ENCODE peak calls at places on chromosomes 5 and 9, in nine cellular contexts. One of them, this sample, is unnamed.

GRCh38 chr5:56270568-56271392 is 37.6 kb upstream of the ANKRD55 start:
- DNase-seq in HuH-7.5: peak
- DNase-seq in stimulated activated CD4-positive, alpha-beta T cell treated with anti-CD3 and anti-CD28 coated beads, TNF-alpha, amount 100 ng/mL, for 48 hours: peak
- DNase-seq in HuH-7: peak
- DNase-seq in EL: peak
- DNase-seq in hepatic stellate cell: peak
- DNase-seq in Calu3: peak
- DNase-seq in CD8-positive, alpha-beta memory T cell: peak
- DNase-seq in EH: peak
- DNase-seq in this sample: peak

GRCh38 chr9:15722888-15723287 is 170.0 kb downstream of the CCDC171 start:
- DNase-seq in HuH-7.5: no peak
- DNase-seq in stimulated activated CD4-positive, alpha-beta T cell treated with anti-CD3 and anti-CD28 coated beads, TNF-alpha, amount 100 ng/mL, for 48 hours: no peak
- DNase-seq in HuH-7: no peak
- DNase-seq in EL: no peak
- DNase-seq in hepatic stellate cell: no peak
- DNase-seq in Calu3: no peak
- DNase-seq in CD8-positive, alpha-beta memory T cell: no peak
- DNase-seq in EH: no peak
- DNase-seq in this sample: no peak

GRCh38 chr5:139470821-139471300 is at the start of gene SMIM33:
- DNase-seq in HuH-7.5: no peak
- DNase-seq in stimulated activated CD4-positive, alpha-beta T cell treated with anti-CD3 and anti-CD28 coated beads, TNF-alpha, amount 100 ng/mL, for 48 hours: no peak
- DNase-seq in HuH-7: no peak
- DNase-seq in EL: no peak
- DNase-seq in hepatic stellate cell: no peak
- DNase-seq in Calu3: no peak
- DNase-seq in CD8-positive, alpha-beta memory T cell: peak
- DNase-seq in EH: no peak
- DNase-seq in this sample: no peak

GRCh38 chr5:107389130-107389553 is 281.6 kb downstream of the EFNA5 start:
- DNase-seq in HuH-7.5: no peak
- DNase-seq in stimulated activated CD4-positive, alpha-beta T cell treated with anti-CD3 and anti-CD28 coated beads, TNF-alpha, amount 100 ng/mL, for 48 hours: no peak
- DNase-seq in HuH-7: no peak
- DNase-seq in EL: peak
- DNase-seq in hepatic stellate cell: no peak
- DNase-seq in Calu3: peak
- DNase-seq in CD8-positive, alpha-beta memory T cell: no peak
- DNase-seq in EH: peak
- DNase-seq in this sample: no peak

GRCh38 chr9:28774433-28775029 is 1201.2 kb upstream of the C9orf72 start:
- DNase-seq in HuH-7.5: no peak
- DNase-seq in stimulated activated CD4-positive, alpha-beta T cell treated with anti-CD3 and anti-CD28 coated beads, TNF-alpha, amount 100 ng/mL, for 48 hours: no peak
- DNase-seq in HuH-7: peak
- DNase-seq in EL: no peak
- DNase-seq in hepatic stellate cell: peak
- DNase-seq in Calu3: no peak
- DNase-seq in CD8-positive, alpha-beta memory T cell: no peak
- DNase-seq in EH: no peak
- DNase-seq in this sample: no peak

GRCh38 chr5:151014680-151015343 is 5.6 kb upstream of the GPX3 start:
- DNase-seq in HuH-7.5: no peak
- DNase-seq in stimulated activated CD4-positive, alpha-beta T cell treated with anti-CD3 and anti-CD28 coated beads, TNF-alpha, amount 100 ng/mL, for 48 hours: no peak
- DNase-seq in HuH-7: peak
- DNase-seq in EL: no peak
- DNase-seq in hepatic stellate cell: no peak
- DNase-seq in Calu3: no peak
- DNase-seq in CD8-positive, alpha-beta memory T cell: no peak
- DNase-seq in EH: no peak
- DNase-seq in this sample: no peak

GRCh38 chr9:69249337-69249736 is 75.3 kb downstream of the TJP2 start:
- DNase-seq in HuH-7.5: no peak
- DNase-seq in stimulated activated CD4-positive, alpha-beta T cell treated with anti-CD3 and anti-CD28 coated beads, TNF-alpha, amount 100 ng/mL, for 48 hours: no peak
- DNase-seq in HuH-7: no peak
- DNase-seq in EL: no peak
- DNase-seq in hepatic stellate cell: no peak
- DNase-seq in Calu3: no peak
- DNase-seq in CD8-positive, alpha-beta memory T cell: no peak
- DNase-seq in EH: peak
- DNase-seq in this sample: no peak

GRCh38 chr5:57696005-57696755 is 213.6 kb upstream of the ACTBL2 start:
- DNase-seq in HuH-7.5: no peak
- DNase-seq in stimulated activated CD4-positive, alpha-beta T cell treated with anti-CD3 and anti-CD28 coated beads, TNF-alpha, amount 100 ng/mL, for 48 hours: no peak
- DNase-seq in HuH-7: no peak
- DNase-seq in EL: no peak
- DNase-seq in hepatic stellate cell: no peak
- DNase-seq in Calu3: no peak
- DNase-seq in CD8-positive, alpha-beta memory T cell: no peak
- DNase-seq in EH: no peak
- DNase-seq in this sample: no peak

GRCh38 chr5:50699737-50700136 is 33.3 kb downstream of the PARP8 start:
- DNase-seq in HuH-7.5: no peak
- DNase-seq in stimulated activated CD4-positive, alpha-beta T cell treated with anti-CD3 and anti-CD28 coated beads, TNF-alpha, amount 100 ng/mL, for 48 hours: no peak
- DNase-seq in HuH-7: no peak
- DNase-seq in EL: peak
- DNase-seq in hepatic stellate cell: no peak
- DNase-seq in Calu3: no peak
- DNase-seq in CD8-positive, alpha-beta memory T cell: no peak
- DNase-seq in EH: peak
- DNase-seq in this sample: no peak

GRCh38 chr5:155839251-155840037 is 487.5 kb upstream of the SGCD start:
- DNase-seq in HuH-7.5: no peak
- DNase-seq in stimulated activated CD4-positive, alpha-beta T cell treated with anti-CD3 and anti-CD28 coated beads, TNF-alpha, amount 100 ng/mL, for 48 hours: no peak
- DNase-seq in HuH-7: peak
- DNase-seq in EL: no peak
- DNase-seq in hepatic stellate cell: no peak
- DNase-seq in Calu3: no peak
- DNase-seq in CD8-positive, alpha-beta memory T cell: no peak
- DNase-seq in EH: no peak
- DNase-seq in this sample: no peak

GRCh38 chr5:9046756-9047481 is 499.0 kb downstream of the SEMA5A start:
- DNase-seq in HuH-7.5: no peak
- DNase-seq in stimulated activated CD4-positive, alpha-beta T cell treated with anti-CD3 and anti-CD28 coated beads, TNF-alpha, amount 100 ng/mL, for 48 hours: no peak
- DNase-seq in HuH-7: no peak
- DNase-seq in EL: peak
- DNase-seq in hepatic stellate cell: peak
- DNase-seq in Calu3: no peak
- DNase-seq in CD8-positive, alpha-beta memory T cell: no peak
- DNase-seq in EH: peak
- DNase-seq in this sample: no peak

GRCh38 chr9:84111726-84112125 is 131.1 kb downstream of the RMI1 start:
- DNase-seq in HuH-7.5: no peak
- DNase-seq in stimulated activated CD4-positive, alpha-beta T cell treated with anti-CD3 and anti-CD28 coated beads, TNF-alpha, amount 100 ng/mL, for 48 hours: no peak
- DNase-seq in HuH-7: no peak
- DNase-seq in EL: peak
- DNase-seq in hepatic stellate cell: no peak
- DNase-seq in Calu3: no peak
- DNase-seq in CD8-positive, alpha-beta memory T cell: no peak
- DNase-seq in EH: peak
- DNase-seq in this sample: no peak

GRCh38 chr9:84754461-84754860 is 84.9 kb downstream of the NTRK2 start:
- DNase-seq in HuH-7.5: no peak
- DNase-seq in stimulated activated CD4-positive, alpha-beta T cell treated with anti-CD3 and anti-CD28 coated beads, TNF-alpha, amount 100 ng/mL, for 48 hours: no peak
- DNase-seq in HuH-7: no peak
- DNase-seq in EL: peak
- DNase-seq in hepatic stellate cell: peak
- DNase-seq in Calu3: no peak
- DNase-seq in CD8-positive, alpha-beta memory T cell: no peak
- DNase-seq in EH: peak
- DNase-seq in this sample: no peak

GRCh38 chr5:65722575-65723424 is 795 bp downstream of the NLN start:
- DNase-seq in HuH-7.5: peak
- DNase-seq in stimulated activated CD4-positive, alpha-beta T cell treated with anti-CD3 and anti-CD28 coated beads, TNF-alpha, amount 100 ng/mL, for 48 hours: no peak
- DNase-seq in HuH-7: peak
- DNase-seq in EL: peak
- DNase-seq in hepatic stellate cell: peak
- DNase-seq in Calu3: peak
- DNase-seq in CD8-positive, alpha-beta memory T cell: peak
- DNase-seq in EH: peak
- DNase-seq in this sample: peak

GRCh38 chr9:110776207-110776606 is 107.6 kb downstream of the MUSK start:
- DNase-seq in HuH-7.5: no peak
- DNase-seq in stimulated activated CD4-positive, alpha-beta T cell treated with anti-CD3 and anti-CD28 coated beads, TNF-alpha, amount 100 ng/mL, for 48 hours: no peak
- DNase-seq in HuH-7: no peak
- DNase-seq in EL: no peak
- DNase-seq in hepatic stellate cell: no peak
- DNase-seq in Calu3: no peak
- DNase-seq in CD8-positive, alpha-beta memory T cell: no peak
- DNase-seq in EH: no peak
- DNase-seq in this sample: no peak

GRCh38 chr9:34999576-34999975 is 10.0 kb downstream of the DNAJB5 start:
- DNase-seq in HuH-7.5: no peak
- DNase-seq in stimulated activated CD4-positive, alpha-beta T cell treated with anti-CD3 and anti-CD28 coated beads, TNF-alpha, amount 100 ng/mL, for 48 hours: no peak
- DNase-seq in HuH-7: no peak
- DNase-seq in EL: no peak
- DNase-seq in hepatic stellate cell: peak
- DNase-seq in Calu3: no peak
- DNase-seq in CD8-positive, alpha-beta memory T cell: no peak
- DNase-seq in EH: no peak
- DNase-seq in this sample: peak

GRCh38 chr9:70494221-70494620 is 79.8 kb upstream of the KLF9 start:
- DNase-seq in HuH-7.5: no peak
- DNase-seq in stimulated activated CD4-positive, alpha-beta T cell treated with anti-CD3 and anti-CD28 coated beads, TNF-alpha, amount 100 ng/mL, for 48 hours: no peak
- DNase-seq in HuH-7: no peak
- DNase-seq in EL: no peak
- DNase-seq in hepatic stellate cell: no peak
- DNase-seq in Calu3: no peak
- DNase-seq in CD8-positive, alpha-beta memory T cell: no peak
- DNase-seq in EH: no peak
- DNase-seq in this sample: no peak

GRCh38 chr5:52987711-52988329 is 1.3 kb upstream of the ITGA2 start:
- DNase-seq in HuH-7.5: peak
- DNase-seq in stimulated activated CD4-positive, alpha-beta T cell treated with anti-CD3 and anti-CD28 coated beads, TNF-alpha, amount 100 ng/mL, for 48 hours: no peak
- DNase-seq in HuH-7: no peak
- DNase-seq in EL: peak
- DNase-seq in hepatic stellate cell: no peak
- DNase-seq in Calu3: peak
- DNase-seq in CD8-positive, alpha-beta memory T cell: no peak
- DNase-seq in EH: peak
- DNase-seq in this sample: no peak

GRCh38 chr5:87825583-87825982 is 412.9 kb upstream of the CCNH start:
- DNase-seq in HuH-7.5: no peak
- DNase-seq in stimulated activated CD4-positive, alpha-beta T cell treated with anti-CD3 and anti-CD28 coated beads, TNF-alpha, amount 100 ng/mL, for 48 hours: no peak
- DNase-seq in HuH-7: no peak
- DNase-seq in EL: peak
- DNase-seq in hepatic stellate cell: no peak
- DNase-seq in Calu3: no peak
- DNase-seq in CD8-positive, alpha-beta memory T cell: no peak
- DNase-seq in EH: no peak
- DNase-seq in this sample: no peak

GRCh38 chr9:113548221-113549041 is 84.9 kb downstream of the RGS3 start:
- DNase-seq in HuH-7.5: peak
- DNase-seq in stimulated activated CD4-positive, alpha-beta T cell treated with anti-CD3 and anti-CD28 coated beads, TNF-alpha, amount 100 ng/mL, for 48 hours: no peak
- DNase-seq in HuH-7: peak
- DNase-seq in EL: peak
- DNase-seq in hepatic stellate cell: peak
- DNase-seq in Calu3: peak
- DNase-seq in CD8-positive, alpha-beta memory T cell: no peak
- DNase-seq in EH: peak
- DNase-seq in this sample: no peak

GRCh38 chr9:36928670-36929349 is 105.3 kb downstream of the PAX5 start:
- DNase-seq in HuH-7.5: no peak
- DNase-seq in stimulated activated CD4-positive, alpha-beta T cell treated with anti-CD3 and anti-CD28 coated beads, TNF-alpha, amount 100 ng/mL, for 48 hours: peak
- DNase-seq in HuH-7: no peak
- DNase-seq in EL: peak
- DNase-seq in hepatic stellate cell: peak
- DNase-seq in Calu3: no peak
- DNase-seq in CD8-positive, alpha-beta memory T cell: no peak
- DNase-seq in EH: peak
- DNase-seq in this sample: no peak

GRCh38 chr9:5900622-5901021 is 9.9 kb downstream of the MLANA start:
- DNase-seq in HuH-7.5: no peak
- DNase-seq in stimulated activated CD4-positive, alpha-beta T cell treated with anti-CD3 and anti-CD28 coated beads, TNF-alpha, amount 100 ng/mL, for 48 hours: no peak
- DNase-seq in HuH-7: no peak
- DNase-seq in EL: no peak
- DNase-seq in hepatic stellate cell: no peak
- DNase-seq in Calu3: no peak
- DNase-seq in CD8-positive, alpha-beta memory T cell: no peak
- DNase-seq in EH: no peak
- DNase-seq in this sample: no peak

GRCh38 chr5:120446068-120446492 is 18.0 kb upstream of the PRR16 start:
- DNase-seq in HuH-7.5: no peak
- DNase-seq in stimulated activated CD4-positive, alpha-beta T cell treated with anti-CD3 and anti-CD28 coated beads, TNF-alpha, amount 100 ng/mL, for 48 hours: no peak
- DNase-seq in HuH-7: no peak
- DNase-seq in EL: peak
- DNase-seq in hepatic stellate cell: peak
- DNase-seq in Calu3: no peak
- DNase-seq in CD8-positive, alpha-beta memory T cell: no peak
- DNase-seq in EH: peak
- DNase-seq in this sample: no peak

GRCh38 chr9:70392189-70392588 is 22.3 kb downstream of the KLF9 start:
- DNase-seq in HuH-7.5: no peak
- DNase-seq in stimulated activated CD4-positive, alpha-beta T cell treated with anti-CD3 and anti-CD28 coated beads, TNF-alpha, amount 100 ng/mL, for 48 hours: no peak
- DNase-seq in HuH-7: no peak
- DNase-seq in EL: no peak
- DNase-seq in hepatic stellate cell: no peak
- DNase-seq in Calu3: peak
- DNase-seq in CD8-positive, alpha-beta memory T cell: no peak
- DNase-seq in EH: no peak
- DNase-seq in this sample: no peak

GRCh38 chr9:93697352-93698139 is 121.2 kb downstream of the PHF2 start:
- DNase-seq in HuH-7.5: no peak
- DNase-seq in stimulated activated CD4-positive, alpha-beta T cell treated with anti-CD3 and anti-CD28 coated beads, TNF-alpha, amount 100 ng/mL, for 48 hours: no peak
- DNase-seq in HuH-7: no peak
- DNase-seq in EL: no peak
- DNase-seq in hepatic stellate cell: no peak
- DNase-seq in Calu3: no peak
- DNase-seq in CD8-positive, alpha-beta memory T cell: no peak
- DNase-seq in EH: no peak
- DNase-seq in this sample: no peak

GRCh38 chr5:144368556-144368955 is 197.9 kb downstream of the KCTD16 start:
- DNase-seq in HuH-7.5: no peak
- DNase-seq in stimulated activated CD4-positive, alpha-beta T cell treated with anti-CD3 and anti-CD28 coated beads, TNF-alpha, amount 100 ng/mL, for 48 hours: no peak
- DNase-seq in HuH-7: no peak
- DNase-seq in EL: peak
- DNase-seq in hepatic stellate cell: no peak
- DNase-seq in Calu3: no peak
- DNase-seq in CD8-positive, alpha-beta memory T cell: no peak
- DNase-seq in EH: peak
- DNase-seq in this sample: no peak

GRCh38 chr9:19232830-19233194 is 2.3 kb downstream of the DENND4C start:
- DNase-seq in HuH-7.5: peak
- DNase-seq in stimulated activated CD4-positive, alpha-beta T cell treated with anti-CD3 and anti-CD28 coated beads, TNF-alpha, amount 100 ng/mL, for 48 hours: no peak
- DNase-seq in HuH-7: no peak
- DNase-seq in EL: peak
- DNase-seq in hepatic stellate cell: peak
- DNase-seq in Calu3: no peak
- DNase-seq in CD8-positive, alpha-beta memory T cell: peak
- DNase-seq in EH: peak
- DNase-seq in this sample: no peak

GRCh38 chr5:14663734-14664269 is 716 bp upstream of the OTULIN start:
- DNase-seq in HuH-7.5: peak
- DNase-seq in stimulated activated CD4-positive, alpha-beta T cell treated with anti-CD3 and anti-CD28 coated beads, TNF-alpha, amount 100 ng/mL, for 48 hours: no peak
- DNase-seq in HuH-7: peak
- DNase-seq in EL: peak
- DNase-seq in hepatic stellate cell: peak
- DNase-seq in Calu3: no peak
- DNase-seq in CD8-positive, alpha-beta memory T cell: no peak
- DNase-seq in EH: no peak
- DNase-seq in this sample: no peak

GRCh38 chr5:72121753-72122445 is 14.6 kb downstream of the MAP1B start:
- DNase-seq in HuH-7.5: no peak
- DNase-seq in stimulated activated CD4-positive, alpha-beta T cell treated with anti-CD3 and anti-CD28 coated beads, TNF-alpha, amount 100 ng/mL, for 48 hours: no peak
- DNase-seq in HuH-7: no peak
- DNase-seq in EL: no peak
- DNase-seq in hepatic stellate cell: no peak
- DNase-seq in Calu3: no peak
- DNase-seq in CD8-positive, alpha-beta memory T cell: no peak
- DNase-seq in EH: no peak
- DNase-seq in this sample: no peak

GRCh38 chr9:89154651-89155336 is 23.8 kb downstream of the SHC3 start:
- DNase-seq in HuH-7.5: no peak
- DNase-seq in stimulated activated CD4-positive, alpha-beta T cell treated with anti-CD3 and anti-CD28 coated beads, TNF-alpha, amount 100 ng/mL, for 48 hours: no peak
- DNase-seq in HuH-7: no peak
- DNase-seq in EL: peak
- DNase-seq in hepatic stellate cell: peak
- DNase-seq in Calu3: peak
- DNase-seq in CD8-positive, alpha-beta memory T cell: no peak
- DNase-seq in EH: peak
- DNase-seq in this sample: no peak

GRCh38 chr5:95595289-95595931 is 24.5 kb upstream of the GPR150 start:
- DNase-seq in HuH-7.5: no peak
- DNase-seq in stimulated activated CD4-positive, alpha-beta T cell treated with anti-CD3 and anti-CD28 coated beads, TNF-alpha, amount 100 ng/mL, for 48 hours: no peak
- DNase-seq in HuH-7: no peak
- DNase-seq in EL: no peak
- DNase-seq in hepatic stellate cell: no peak
- DNase-seq in Calu3: peak
- DNase-seq in CD8-positive, alpha-beta memory T cell: no peak
- DNase-seq in EH: no peak
- DNase-seq in this sample: no peak

This sample was measured in frontal cortex.